ENCODE peak calls at places on chromosomes 3 and 15, in six cellular contexts. D, L, B, U, T and R are unnamed samples.

GRCh38 chr3:182544542-182544941 is 248.8 kb upstream of the ATP11B start:
- DNase-seq in B (no peak), U (no peak), L (no peak), D (no peak), T (no peak), R (no peak)

GRCh38 chr3:181932039-181932438 is 220.3 kb downstream of the SOX2 start:
- DNase-seq in L (no peak), U (no peak), D (no peak), B (no peak), T (no peak), R (no peak)

GRCh38 chr3:44339990-44340389 is 1.4 kb downstream of the TCAIM start:
- DNase-seq in U (no peak), B (no peak), L (no peak), T (no peak), D (no peak), R (no peak)

GRCh38 chr15:51312132-51312531 is 26.3 kb downstream of the CYP19A1 start:
- DNase-seq in U (no peak), L (no peak), D (no peak), B (no peak), T (no peak), R (peak)

GRCh38 chr3:3065876-3066275 is 44.3 kb downstream of the IL5RA start:
- DNase-seq in B (no peak), D (no peak), L (no peak), U (no peak), T (no peak), R (no peak)

GRCh38 chr15:70315431-70315830 is 217.7 kb upstream of the TLE3 start:
- DNase-seq in T (no peak), B (no peak), L (no peak), D (no peak), U (no peak), R (no peak)

GRCh38 chr15:70327328-70328136 is 229.8 kb upstream of the TLE3 start:
- DNase-seq in U (peak), T (no peak), D (no peak), L (peak), B (peak), R (no peak)

GRCh38 chr15:56886450-56886856 is 32.0 kb upstream of the TCF12 start:
- DNase-seq in T (no peak), L (no peak), U (peak), D (no peak), B (no peak), R (no peak)

GRCh38 chr3:44890852-44891251 is 16.4 kb downstream of the TGM4 start:
- DNase-seq in B (no peak), U (no peak), T (no peak), D (no peak), L (no peak), R (no peak)

GRCh38 chr15:39629906-39630305 is 49.0 kb downstream of the THBS1 start:
- DNase-seq in D (no peak), T (no peak), U (no peak), B (no peak), L (no peak), R (no peak)

GRCh38 chr3:126394977-126395321 is 240 bp downstream of the CFAP100 start:
- DNase-seq in L (no peak), T (no peak), U (no peak), D (no peak), B (no peak), R (no peak)

GRCh38 chr3:180036092-180036677 is 552 bp downstream of the PEX5L start:
- DNase-seq in B (no peak), L (no peak), T (no peak), U (no peak), D (peak), R (no peak)

GRCh38 chr3:111903067-111903511 is 44.0 kb downstream of the PHLDB2 start:
- DNase-seq in T (no peak), D (no peak), U (peak), L (no peak), B (no peak), R (peak)

GRCh38 chr3:94394885-94395284 is 332.0 kb downstream of the NSUN3 start:
- DNase-seq in L (no peak), B (no peak), U (no peak), D (no peak), T (no peak), R (no peak)

GRCh38 chr3:106830334-106830733 is 546.9 kb upstream of the CCDC54 start:
- DNase-seq in B (no peak), T (no peak), L (no peak), U (no peak), D (no peak), R (no peak)

GRCh38 chr15:31387483-31388118 is 61.0 kb downstream of the KLF13 start:
- DNase-seq in T (no peak), D (peak), U (no peak), L (peak), B (no peak), R (no peak)

GRCh38 chr15:42427429-42428223 is 63.3 kb downstream of the ZNF106 start:
- DNase-seq in L (peak), B (peak), D (no peak), T (no peak), U (peak), R (peak)

GRCh38 chr3:20080956-20081554 is 40.8 kb downstream of the KAT2B start:
- DNase-seq in D (peak), L (no peak), U (no peak), B (no peak), T (no peak), R (no peak)

GRCh38 chr15:101444015-101444414 is 45.5 kb downstream of the PCSK6 start:
- DNase-seq in D (no peak), U (no peak), L (no peak), T (peak), B (no peak), R (no peak)

GRCh38 chr3:2099028-2099671 is 484 bp downstream of the CNTN4 start:
- DNase-seq in L (no peak), B (no peak), U (no peak), D (peak), T (no peak), R (no peak)

GRCh38 chr3:65030847-65031463 is 343.2 kb upstream of the ADAMTS9 start:
- DNase-seq in B (peak), L (no peak), U (peak), D (no peak), T (no peak), R (no peak)

GRCh38 chr15:75721923-75722870 is 9.5 kb upstream of the CSPG4 start:
- DNase-seq in D (peak), L (no peak), U (no peak), B (no peak), T (no peak), R (no peak)

GRCh38 chr15:46815765-46816164 is 901.5 kb upstream of the SEMA6D start:
- DNase-seq in B (no peak), U (no peak), L (no peak), D (peak), T (no peak), R (no peak)

GRCh38 chr3:152400912-152401311 is 132.2 kb downstream of the MBNL1 start:
- DNase-seq in B (peak), D (no peak), U (peak), T (no peak), L (no peak), R (peak)

GRCh38 chr3:37607604-37608003 is 254.1 kb upstream of the CTDSPL start:
- DNase-seq in U (no peak), L (no peak), B (no peak), D (no peak), T (no peak), R (no peak)

GRCh38 chr3:72666444-72666755 is 181.8 kb downstream of the SHQ1 start:
- DNase-seq in U (no peak), B (no peak), T (no peak), L (no peak), D (no peak), R (no peak)

GRCh38 chr3:50466177-50466576 is 37.3 kb downstream of the CACNA2D2 start:
- DNase-seq in U (no peak), B (no peak), D (no peak), L (no peak), T (no peak), R (no peak)

GRCh38 chr3:175713263-175713662 is 854.1 kb downstream of the NAALADL2 start:
- DNase-seq in L (no peak), U (no peak), B (no peak), D (no peak), T (no peak), R (no peak)

GRCh38 chr15:90106522-90107117 is 4.4 kb upstream of the IDH2 start:
- DNase-seq in L (no peak), U (peak), D (peak), T (no peak), B (no peak), R (no peak)

GRCh38 chr3:171142985-171143384 is 116.5 kb upstream of the SLC2A2 start:
- DNase-seq in B (no peak), T (no peak), L (peak), U (peak), D (no peak), R (peak)

GRCh38 chr3:31132132-31132769 is 237.8 kb upstream of the GADL1 start:
- DNase-seq in B (no peak), L (peak), D (peak), U (peak), T (no peak), R (peak)

GRCh38 chr3:72657666-72658065 is 190.6 kb downstream of the SHQ1 start:
- DNase-seq in B (no peak), U (no peak), T (no peak), D (no peak), L (no peak), R (no peak)

GRCh38 chr3:126288314-126288713 is 68.9 kb downstream of the KLF15 start:
- DNase-seq in L (no peak), D (no peak), U (no peak), T (peak), B (no peak), R (no peak)

GRCh38 chr3:100360757-100361496 is 26.4 kb downstream of the NIT2 start:
- DNase-seq in D (no peak), T (no peak), U (no peak), L (no peak), B (no peak), R (no peak)

GRCh38 chr3:89186446-89186845 is 79.0 kb downstream of the EPHA3 start:
- DNase-seq in B (no peak), L (no peak), D (no peak), U (no peak), T (no peak), R (no peak)

GRCh38 chr3:150114873-150115570 is 144.3 kb upstream of the PFN2 start:
- DNase-seq in T (no peak), D (no peak), B (no peak), U (peak), L (no peak), R (no peak)

GRCh38 chr3:78507196-78507984 is 1260.4 kb downstream of the ROBO1 start:
- DNase-seq in L (no peak), B (no peak), T (no peak), D (no peak), U (no peak), R (no peak)

GRCh38 chr3:57556459-57557087 is 499 bp downstream of the PDE12 start:
- DNase-seq in L (no peak), T (no peak), B (no peak), U (no peak), D (no peak), R (no peak)

DNA sequence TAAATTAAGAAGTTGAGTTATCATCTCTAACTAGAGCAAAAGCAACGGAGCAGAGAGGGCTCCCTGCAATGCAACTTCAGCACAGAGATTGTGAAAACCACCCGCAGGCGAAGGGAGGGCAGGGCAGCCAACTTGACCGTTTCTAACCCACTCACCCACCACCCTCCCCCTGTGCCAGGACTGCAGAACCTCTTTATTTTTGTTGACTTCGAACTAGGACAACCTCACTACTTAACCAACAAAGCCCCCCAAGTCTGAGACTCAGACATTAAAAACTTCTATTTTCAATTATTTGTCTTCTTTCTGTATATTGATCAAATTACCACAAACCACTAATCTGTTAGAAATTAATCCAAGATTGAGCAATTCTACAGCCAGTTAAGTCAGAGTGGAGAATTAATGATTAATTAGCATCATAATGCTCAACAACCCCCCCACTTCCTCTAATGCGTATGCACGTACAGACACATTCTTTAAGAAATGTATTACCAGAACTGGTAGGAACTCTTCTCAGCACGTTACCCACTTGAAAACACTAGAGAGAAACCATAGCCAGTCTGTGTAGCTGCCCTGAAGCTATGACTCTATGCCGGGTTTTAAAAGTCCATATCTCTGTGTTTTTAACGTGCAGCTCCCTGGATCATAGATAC is 2.0 kb downstream of the MGLL start:
- DNase-seq in D (peak), B (no peak), T (peak), L (no peak), U (no peak), R (no peak)
- TF ChIP-seq CTCF in D (peak), B (peak), T (no peak), L (peak), U (peak), R (peak)

DNA sequence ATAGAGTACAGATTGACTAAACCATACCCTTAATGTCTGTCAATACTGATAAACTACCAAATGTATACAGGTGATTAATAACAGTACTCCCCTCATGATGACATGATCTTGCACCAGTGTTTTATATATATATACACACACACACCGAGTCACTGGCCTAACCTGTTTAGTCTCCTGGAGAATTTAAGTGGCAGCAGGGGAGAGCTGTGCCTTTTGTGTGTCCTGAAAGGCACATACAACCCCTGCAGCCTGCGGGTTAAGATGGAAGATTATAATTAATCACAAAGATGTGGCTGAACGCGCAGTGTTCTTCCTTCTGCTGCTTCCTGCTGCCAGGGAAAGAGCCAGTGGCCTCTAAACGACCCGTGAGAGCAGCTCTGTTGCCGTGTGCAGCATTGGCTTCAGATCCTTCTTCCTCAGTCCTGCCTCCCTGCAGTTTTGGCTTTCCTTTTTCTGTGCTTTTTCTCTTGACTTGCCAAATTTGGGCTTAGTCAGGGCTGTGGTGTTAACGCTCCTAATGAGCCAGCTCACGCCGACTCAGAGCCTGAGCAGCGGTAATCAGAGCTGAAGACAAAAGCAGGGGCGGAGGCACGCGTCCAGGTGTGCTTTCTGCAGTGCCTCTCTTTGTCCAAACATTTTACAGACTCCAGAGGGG is 42.5 kb upstream of the UBE3A start:
- DNase-seq in T (no peak), D (peak), U (no peak), L (no peak), B (no peak), R (no peak)
- H3K4me3 ChIP-seq in T (no peak), D (no peak), U (no peak), L (no peak), B (no peak), R (no peak)

DNA sequence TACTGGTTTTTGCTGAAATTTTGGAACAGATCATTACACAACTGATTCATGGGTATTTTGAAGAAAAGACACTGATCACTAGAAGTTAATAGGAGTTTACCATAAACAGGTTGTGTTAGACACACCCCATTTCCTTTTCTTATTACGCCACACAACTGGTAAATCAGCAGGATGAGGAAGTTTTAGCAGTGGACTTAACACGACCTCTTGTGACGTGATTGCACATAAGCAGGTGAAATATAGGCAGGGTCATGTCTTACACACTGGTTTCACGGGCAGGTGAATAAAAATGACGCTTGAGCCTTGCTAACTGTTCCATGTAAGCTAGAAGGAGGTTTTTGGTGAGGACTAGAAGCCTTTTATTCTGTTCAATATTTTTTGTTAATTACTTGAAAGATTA is 27.1 kb upstream of the TPRG1 start:
- DNase-seq in T (peak), U (no peak), D (peak), B (no peak), L (no peak), R (no peak)
- TF ChIP-seq CTCF in T (no peak), U (peak), D (peak), B (no peak), L (no peak), R (no peak)

GRCh38 chr3:59185586-59186381 is 136.0 kb upstream of the CFAP20DC start:
- DNase-seq in B (no peak), U (peak), T (no peak), D (no peak), L (no peak), R (no peak)
- H3K4me3 ChIP-seq in B (no peak), U (no peak), T (no peak), D (no peak), L (no peak), R (no peak)

GRCh38 chr15:80570553-80570952 is 124.6 kb upstream of the ABHD17C start:
- DNase-seq in D (no peak), U (no peak), L (no peak), T (no peak), B (no peak), R (no peak)
- TF ChIP-seq CTCF in D (no peak), U (no peak), L (no peak), T (no peak), B (no peak), R (no peak)

DNA sequence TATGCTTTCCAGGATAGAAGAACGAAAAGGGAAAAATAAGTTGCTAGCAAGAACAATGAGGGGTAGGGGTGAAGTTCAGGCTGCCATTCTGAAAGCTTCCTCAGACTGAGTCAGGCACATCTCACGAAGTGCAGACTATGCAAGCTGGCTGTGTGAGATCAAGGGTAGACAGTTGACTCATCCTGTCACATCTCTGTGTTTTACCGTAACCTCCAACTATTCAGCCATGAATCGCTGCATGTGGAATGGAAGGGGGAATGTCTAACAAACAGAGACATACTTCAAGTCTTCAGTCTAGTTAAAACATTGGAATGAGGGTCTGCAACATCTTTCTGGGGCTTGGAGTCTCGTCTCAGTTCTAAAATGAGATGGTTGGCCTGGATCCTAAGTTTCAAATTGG is 25.9 kb downstream of the AGTR1 start:
- DNase-seq in T (no peak), L (peak), B (peak), D (no peak), U (peak), R (peak)
- H3K4me3 ChIP-seq in T (no peak), L (no peak), B (no peak), D (no peak), U (no peak), R (no peak)

GRCh38 chr3:28936154-28936553 is 344.7 kb upstream of the RBMS3 start:
- DNase-seq in T (no peak), B (no peak), U (no peak), L (no peak), D (no peak), R (no peak)
- TF ChIP-seq CTCF in T (no peak), B (no peak), U (no peak), L (no peak), D (no peak), R (no peak)

GRCh38 chr15:82849556-82850241 is 40.3 kb downstream of the WHAMM start:
- DNase-seq in T (peak), L (peak), D (peak), B (no peak), U (peak), R (no peak)
- H3K4me3 ChIP-seq in T (no peak), L (no peak), D (no peak), B (no peak), U (no peak), R (no peak)

GRCh38 chr15:66403323-66403722 is 16.6 kb downstream of the MAP2K1 start:
- DNase-seq in B (no peak), D (no peak), U (no peak), T (no peak), L (no peak), R (no peak)

GRCh38 chr15:66405605-66406004 is 18.9 kb downstream of the MAP2K1 start:
- DNase-seq in L (no peak), U (no peak), D (no peak), T (no peak), B (no peak), R (no peak)

GRCh38 chr15:66405007-66405406 is 18.3 kb downstream of the MAP2K1 start:
- DNase-seq in B (no peak), U (no peak), T (no peak), L (no peak), D (no peak), R (no peak)

GRCh38 chr15:66404122-66404521 is 17.4 kb downstream of the MAP2K1 start:
- DNase-seq in U (no peak), D (no peak), L (no peak), T (no peak), B (no peak), R (no peak)

GRCh38 chr15:66404532-66404931 is 17.8 kb downstream of the MAP2K1 start:
- DNase-seq in B (no peak), L (no peak), T (no peak), D (no peak), U (no peak), R (no peak)
- TF ChIP-seq CTCF in B (no peak), L (no peak), T (no peak), D (no peak), U (no peak), R (no peak)

GRCh38 chr15:89089316-89090230 is 1.3 kb downstream of the ABHD2 start:
- DNase-seq in L (no peak), T (no peak), U (no peak), B (no peak), D (no peak), R (no peak)
- H3K4me3 ChIP-seq in L (peak), T (peak), U (peak), B (peak), D (peak), R (peak)